ENCODE peak calls at places on chromosomes 2 and 18, in four cellular contexts. T is WTC11, Y is GM12878, Q is HepG2. B is an unnamed sample.

GRCh38 chr2:222693837-222694236 is 22.4 kb downstream of the MOGAT1 start:
- DNase-seq in Y (no peak), T (no peak), Q (peak), B (peak)

GRCh38 chr18:69628774-69629359 is 228.2 kb downstream of the DOK6 start:
- DNase-seq in Y (no peak), T (no peak), Q (no peak), B (no peak)

GRCh38 chr18:13760047-13760446 is 33.6 kb downstream of the RNMT start:
- DNase-seq in T (no peak), Y (no peak), Q (no peak), B (no peak)

GRCh38 chr18:45227004-45227403 is 388.3 kb upstream of the SLC14A2 start:
- DNase-seq in Q (no peak), T (no peak), Y (no peak), B (no peak)

GRCh38 chr2:225590932-225591331 is 191.4 kb downstream of the NYAP2 start:
- DNase-seq in Y (no peak), T (no peak), Q (no peak), B (peak)

GRCh38 chr2:236872015-236872414 is 213.7 kb upstream of the COPS8 start:
- DNase-seq in T (no peak), Q (no peak), Y (no peak), B (no peak)

GRCh38 chr2:69945447-69945846 is 16.0 kb downstream of the ASPRV1 start:
- DNase-seq in Y (no peak), T (no peak), Q (no peak), B (no peak)

GRCh38 chr18:60962629-60963028 is 370.6 kb upstream of the CDH20 start:
- DNase-seq in Y (no peak), T (no peak), Q (no peak), B (no peak)

GRCh38 chr2:221285156-221285555 is 286.9 kb downstream of the EPHA4 start:
- DNase-seq in Q (no peak), T (no peak), Y (no peak), B (no peak)

GRCh38 chr2:7269993-7270392 is 352.8 kb downstream of the RNF144A start:
- DNase-seq in T (no peak), Q (no peak), Y (no peak), B (no peak)

GRCh38 chr2:238252766-238253630 is 13.2 kb upstream of the HES6 start:
- DNase-seq in Y (no peak), Q (no peak), T (no peak), B (no peak)

GRCh38 chr2:16665746-16666452 is at the start of gene CYRIA:
- DNase-seq in T (peak), Q (no peak), Y (no peak), B (peak)

GRCh38 chr18:60675801-60676200 is 303.2 kb upstream of the MC4R start:
- DNase-seq in Q (no peak), Y (no peak), T (no peak), B (no peak)

GRCh38 chr2:199458017-199458805 is 472 bp upstream of the SATB2 start:
- DNase-seq in Q (no peak), T (peak), Y (no peak), B (peak)

GRCh38 chr2:24359701-24360049 is 661 bp downstream of the ITSN2 start:
- DNase-seq in Y (no peak), T (no peak), Q (no peak), B (peak)

GRCh38 chr18:8619835-8620577 is 10.8 kb downstream of the RAB12 start:
- DNase-seq in Q (no peak), T (no peak), Y (no peak), B (no peak)

GRCh38 chr2:12044857-12045256 is 298.4 kb downstream of the LPIN1 start:
- DNase-seq in Q (no peak), T (no peak), Y (peak), B (no peak)

DNA sequence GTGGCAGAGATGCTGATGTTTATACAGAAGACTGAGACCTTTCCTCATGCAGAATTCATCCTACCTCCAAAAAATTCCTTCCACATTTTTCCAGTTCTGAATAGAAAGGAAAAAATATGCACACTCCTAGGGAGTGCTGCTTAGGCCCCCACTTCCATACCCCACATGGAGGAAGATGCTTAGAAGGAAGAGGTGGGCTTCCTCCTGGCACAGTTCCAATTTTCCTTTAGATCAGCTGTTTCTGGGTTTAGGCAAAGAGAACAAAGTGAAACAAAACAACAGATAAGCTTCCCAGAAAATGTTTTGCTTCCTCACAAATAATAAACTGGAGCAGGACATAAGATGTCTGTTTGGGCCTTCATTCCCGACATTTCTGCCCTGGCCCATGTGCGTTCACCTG is 172.6 kb downstream of the PRPF40A start:
- DNase-seq in Q (no peak), Y (no peak), T (no peak), B (no peak)
- TF ChIP-seq NR2C2 in Q (no peak), Y (no peak), T (no peak), B (no peak)

DNA sequence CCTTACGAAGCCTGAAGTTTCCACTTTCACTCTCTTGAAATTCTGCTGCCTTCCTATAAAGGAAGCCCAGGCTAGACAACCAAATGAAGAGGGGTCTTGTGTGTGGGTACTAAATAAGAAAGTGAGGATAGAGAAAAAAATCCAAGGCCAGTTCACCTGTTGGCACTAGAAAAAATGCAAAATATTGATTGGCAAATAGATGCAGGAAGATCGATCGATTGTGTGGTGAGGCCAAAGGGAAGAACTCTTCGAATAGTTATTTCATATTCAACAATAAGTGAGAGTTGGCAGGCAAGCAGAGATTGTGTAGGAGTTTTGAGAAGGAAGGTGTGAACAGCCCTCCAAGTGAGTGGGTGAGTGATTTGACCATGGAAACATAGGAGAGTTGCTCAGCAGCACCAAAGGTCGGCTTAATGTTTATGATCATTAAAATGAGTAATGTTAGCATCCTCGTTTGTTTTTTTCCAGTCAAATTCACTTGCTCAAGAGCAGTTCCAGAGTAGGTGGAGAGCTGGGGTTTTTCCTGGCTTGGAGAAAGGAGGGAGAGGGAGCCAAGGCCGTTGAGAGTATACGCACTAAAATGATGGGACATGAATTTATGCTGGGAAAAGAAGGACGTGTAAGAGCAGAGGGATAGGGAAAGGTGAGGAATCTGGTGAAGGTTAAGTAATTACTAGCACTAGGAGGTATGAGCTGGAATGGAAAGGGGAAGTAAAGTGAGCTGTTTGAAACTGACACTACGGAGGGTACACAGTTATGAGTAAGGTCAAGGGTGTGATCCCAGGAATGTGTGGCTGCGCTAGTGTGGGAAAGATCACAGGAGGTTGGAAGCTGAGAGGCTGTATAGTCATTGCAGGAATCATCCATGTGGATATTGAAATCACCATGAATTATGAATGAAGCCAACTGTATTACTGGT is 1.1 kb upstream of the NAPG start:
- DNase-seq in Q (peak), Y (no peak), T (no peak), B (no peak)
- TF ChIP-seq NR2C2 in Q (no peak), Y (no peak), T (no peak), B (no peak)

DNA sequence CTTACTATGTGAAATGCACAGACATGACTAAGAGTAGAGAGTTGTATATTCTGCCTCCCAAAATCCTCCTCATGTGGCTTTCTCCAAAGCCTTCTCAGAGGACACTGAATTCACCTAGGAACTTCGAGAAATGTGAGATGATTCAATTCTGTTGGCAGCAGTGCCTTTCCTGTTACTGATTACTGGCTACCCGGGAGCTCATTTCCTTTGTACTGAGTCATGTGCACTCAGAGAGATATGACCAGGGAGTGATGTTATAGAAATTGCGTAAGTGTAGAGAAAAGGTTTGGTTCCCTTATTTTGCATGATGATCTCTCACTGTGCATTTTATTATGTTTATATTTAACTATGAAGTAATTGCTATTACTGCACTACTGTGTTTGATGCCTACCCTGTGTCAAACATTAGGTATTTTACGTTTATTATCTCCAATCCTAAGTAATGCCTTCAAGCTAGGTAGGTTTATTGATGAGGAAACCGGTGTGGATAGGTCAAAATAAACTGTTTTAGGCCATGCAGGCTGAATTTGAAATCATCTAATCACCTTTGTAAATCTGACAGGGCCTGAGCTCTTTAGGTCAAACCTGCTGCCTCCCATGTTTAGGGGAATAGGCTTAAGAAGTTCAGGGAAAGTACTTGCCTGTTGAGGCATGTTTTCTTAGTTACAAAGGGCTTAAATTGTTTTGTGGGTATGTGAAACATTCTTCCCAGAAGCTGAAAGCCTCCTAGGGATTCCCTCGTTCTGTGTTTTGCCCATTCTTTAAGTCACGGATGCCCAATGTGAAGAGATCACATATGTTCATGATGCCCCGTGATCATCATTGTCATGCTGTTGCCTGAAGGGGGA is 86.8 kb downstream of the FMNL2 start:
- DNase-seq in T (no peak), Y (no peak), Q (peak), B (no peak)
- TF ChIP-seq NR2C2 in T (no peak), Y (no peak), Q (no peak), B (no peak)

DNA sequence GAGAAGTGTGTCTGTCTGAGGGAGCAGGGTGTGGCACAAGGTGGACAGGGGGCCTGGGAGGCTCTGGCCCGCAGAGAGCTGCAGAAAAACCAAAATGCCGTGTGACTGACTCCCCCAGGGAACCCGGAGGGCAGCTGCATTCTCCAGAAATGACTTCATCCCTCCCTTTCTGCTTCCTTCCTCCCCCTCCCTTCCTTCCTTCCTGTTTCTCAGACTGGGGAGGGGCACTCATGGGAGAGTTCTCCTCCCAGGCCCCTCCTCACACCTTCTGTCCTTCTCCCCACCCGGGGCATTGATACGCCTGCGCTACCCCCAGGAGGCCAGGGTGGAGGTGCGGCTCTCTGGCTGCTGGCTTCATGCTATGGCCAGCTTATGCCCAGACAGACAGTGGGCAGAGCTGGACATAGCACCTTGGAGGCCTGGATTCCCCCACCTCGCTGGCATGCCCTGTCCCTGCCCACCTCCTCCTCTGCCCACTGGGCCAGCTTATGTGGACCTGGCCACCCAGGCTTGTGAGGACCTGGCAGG is 8.2 kb upstream of the GPR17 start:
- DNase-seq in Q (no peak), Y (no peak), T (no peak), B (peak)
- TF ChIP-seq NR2C2 in Q (no peak), Y (no peak), T (no peak), B (no peak)

GRCh38 chr2:186503827-186504606 is 18.0 kb downstream of the ZC3H15 start:
- DNase-seq in Q (peak), T (no peak), Y (no peak), B (no peak)
- TF ChIP-seq NR2C2 in Q (no peak), T (no peak), Y (no peak), B (no peak)

DNA sequence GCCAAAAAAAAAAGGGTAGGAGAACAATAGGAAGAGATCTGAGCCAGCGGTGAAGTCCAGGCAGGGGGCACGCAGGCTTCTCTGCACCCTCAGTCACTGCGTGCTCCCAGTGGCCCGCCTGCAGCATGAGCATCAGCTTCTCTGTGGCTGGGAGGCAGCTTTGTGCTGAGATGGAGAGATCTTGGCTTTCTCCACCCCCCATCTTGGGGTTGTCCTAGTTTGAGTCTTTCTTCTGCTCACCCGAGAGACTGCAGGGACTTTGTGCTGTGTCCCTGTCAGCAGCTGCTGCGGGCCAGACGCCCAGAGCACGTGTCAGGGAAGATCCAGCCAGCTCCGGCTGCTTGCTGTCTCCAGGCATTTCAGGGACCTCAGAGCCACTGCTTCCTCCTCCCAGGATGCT is 20.3 kb downstream of the TRAPPC12 start:
- DNase-seq in Q (no peak), T (no peak), Y (no peak), B (no peak)
- TF ChIP-seq NR2C2 in Q (no peak), T (no peak), Y (no peak), B (no peak)